ENCODE peak calls at places on chromosome 1, in eight cellular contexts. W is suprapubic skin, J is Panc1, F is body of pancreas, M is pancreas, D is PC-3, B is heart right ventricle, X is breast epithelium. A is an unnamed sample.

GRCh38 chr1:93608188-93609109 is 73.2 kb downstream of the BCAR3 start:
- DNase-seq in W (no peak), J (no peak), F (no peak), M (no peak), D (no peak), B (peak; percentile 34), X (no peak), A (no peak)

GRCh38 chr1:75258351-75258750 is 124.2 kb downstream of the LHX8 start:
- DNase-seq in W (no peak), J (no peak), F (no peak), M (no peak), D (no peak), B (no peak), X (no peak), A (no peak)

GRCh38 chr1:193222079-193222615 is 35.7 kb upstream of the B3GALT2 start:
- DNase-seq in W (no peak), J (no peak), F (no peak), M (no peak), D (no peak), B (no peak), X (no peak), A (no peak)

GRCh38 chr1:213457097-213457680 is 406.1 kb downstream of the RPS6KC1 start:
- DNase-seq in W (no peak), J (no peak), F (peak; percentile 15), M (no peak), D (no peak), B (peak; percentile 43), X (no peak), A (no peak)

GRCh38 chr1:74732960-74733615 is at the start of the genes CRYZ and TYW3:
- DNase-seq in W (peak; percentile 93), J (peak; percentile 90), F (peak; percentile 87), M (peak; percentile 90), D (peak; percentile 95), B (peak; percentile 87), X (peak; percentile 83), A (peak; percentile 86)

GRCh38 chr1:181936768-181937581 is 124.5 kb downstream of the ZNF648 start:
- DNase-seq in W (no peak), J (peak; percentile 48), F (peak; percentile 50), M (peak; percentile 67), D (peak; percentile 65), B (no peak), X (no peak), A (peak; percentile 57)

GRCh38 chr1:9078035-9078948 is 8.9 kb upstream of the SLC2A5 start:
- DNase-seq in W (no peak), J (no peak), F (peak; percentile 22), M (no peak), D (peak; percentile 70), B (no peak), X (no peak), A (no peak)

GRCh38 chr1:35570589-35571137 is 2.5 kb upstream of the TFAP2E start:
- DNase-seq in W (no peak), J (no peak), F (no peak), M (no peak), D (no peak), B (no peak), X (no peak), A (no peak)

GRCh38 chr1:213972141-213972540 is 15.6 kb upstream of the PROX1 start:
- DNase-seq in W (no peak), J (no peak), F (no peak), M (no peak), D (no peak), B (no peak), X (no peak), A (no peak)

GRCh38 chr1:53560572-53561487 is 101.6 kb downstream of the DMRTB1 start:
- DNase-seq in W (peak; percentile 62), J (no peak), F (peak; percentile 5), M (no peak), D (no peak), B (no peak), X (no peak), A (no peak)

GRCh38 chr1:172544481-172545104 is 11.6 kb downstream of the SUCO start:
- DNase-seq in W (no peak), J (no peak), F (no peak), M (no peak), D (no peak), B (no peak), X (no peak), A (no peak)

GRCh38 chr1:36653850-36654249 is 171.1 kb upstream of the CSF3R start:
- DNase-seq in W (no peak), J (no peak), F (no peak), M (no peak), D (peak; percentile 5), B (peak; percentile 46), X (no peak), A (no peak)

GRCh38 chr1:28577052-28577678 is 14.9 kb upstream of the RAB42 start:
- DNase-seq in W (no peak), J (no peak), F (no peak), M (no peak), D (no peak), B (no peak), X (no peak), A (no peak)

GRCh38 chr1:155012052-155012546 is 9.5 kb downstream of the ZBTB7B start:
- DNase-seq in W (peak; percentile 91), J (no peak), F (peak; percentile 66), M (no peak), D (no peak), B (peak; percentile 67), X (peak; percentile 75), A (peak; percentile 70)
- H3K27ac ChIP-seq in W (peak overlapping the region; percentile 96), J (no peak overlapping the region), F (peak overlapping the region; percentile 38), M (no peak overlapping the region), D (no peak overlapping the region), B (peak overlapping the region; percentile 50), X (peak overlapping the region; percentile 98), A (peak overlapping the region; percentile 100)

DNA sequence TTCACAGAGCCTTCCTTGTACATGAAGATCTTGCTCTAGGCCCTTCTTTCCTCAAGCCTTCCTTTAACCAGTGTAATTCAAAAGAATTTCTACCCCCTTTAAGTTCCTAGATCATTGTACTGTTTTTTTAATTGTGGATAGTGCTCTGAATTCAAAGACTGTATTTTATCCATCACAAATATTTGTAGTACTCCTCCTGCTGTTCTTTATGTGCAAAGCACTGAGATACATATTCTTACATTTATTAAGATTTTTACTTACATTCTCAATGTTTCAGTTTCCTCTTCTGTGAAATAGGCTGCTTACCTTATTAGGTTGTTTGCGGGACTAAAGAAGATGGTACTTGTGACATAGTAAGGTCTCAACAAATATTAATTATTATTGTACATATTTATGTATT is 168.8 kb upstream of the PDE4B start:
- DNase-seq in W (no peak), J (no peak), F (no peak), M (no peak), D (no peak), B (no peak), X (no peak), A (no peak)
- TF ChIP-seq CTCF in W (no peak), J (no peak), F (no peak), M (no peak), D (peak; percentile 40), B (no peak), X (no peak), A (no peak)

DNA sequence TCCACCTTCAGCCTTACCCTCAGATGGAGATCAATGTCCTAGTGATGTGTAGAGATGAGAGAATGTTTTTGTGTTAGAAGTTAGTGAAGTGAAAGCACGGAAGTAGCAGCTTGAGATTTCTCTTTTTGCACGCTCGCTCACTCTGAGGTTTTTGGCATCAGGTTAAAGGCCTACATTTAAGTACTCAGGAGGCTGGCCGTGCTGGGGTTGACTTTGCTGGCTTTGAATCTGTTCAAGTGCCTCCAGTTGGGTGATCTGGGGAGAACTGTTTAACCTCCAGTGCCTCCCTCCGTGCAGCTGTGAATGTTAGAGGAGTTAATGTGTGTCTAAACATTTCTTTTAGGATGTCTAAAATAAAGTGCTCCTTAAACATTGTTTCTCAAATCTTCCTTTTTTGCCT is 13.9 kb downstream of the PHGDH start:
- DNase-seq in W (no peak), J (no peak), F (no peak), M (no peak), D (no peak), B (no peak), X (no peak), A (no peak)
- H3K36me3 ChIP-seq in W (peaks cover 52% of the 10 kb centered on the region), J (peaks cover 5% of the 10 kb centered on the region), F (no peaks in the 10 kb centered on the region), M (peaks cover 18% of the 10 kb centered on the region), D (peaks cover 40% of the 10 kb centered on the region), B (peaks cover 22% of the 10 kb centered on the region), X (no peaks in the 10 kb centered on the region), A (no peaks in the 10 kb centered on the region)

GRCh38 chr1:32947669-32948068 is 16.9 kb downstream of the RNF19B start:
- DNase-seq in W (no peak), J (no peak), F (no peak), M (no peak), D (no peak), B (no peak), X (no peak), A (no peak)
- H3K27ac ChIP-seq in W (peak overlapping the region; percentile 40), J (no peak overlapping the region), F (peak overlapping the region; percentile 21), M (peak overlapping the region; percentile 62), D (no peak overlapping the region), B (no peak overlapping the region), X (no peak overlapping the region), A (no peak overlapping the region)